ENCODE peak calls at places on chromosomes 3 and 15, in four cellular contexts. U is keratinocyte, G is MM.1S, M is fibroblast of lung. D is an unnamed sample. For H3K4me1, the result is how much of the 10 kb centered on the place peaks cover.

GRCh38 chr15:68812069-68812468 is 8.6 kb downstream of the ANP32A start:
- DNase-seq in U (no peak), M (no peak), G (no peak), D (no peak)

GRCh38 chr15:77659350-77660321 is 26.9 kb upstream of the LINGO1 start:
- DNase-seq in U (no peak), G (peak), M (peak), D (peak)

GRCh38 chr15:52068004-52068403 is 44.6 kb downstream of the BCL2L10 start:
- DNase-seq in M (no peak), G (no peak), U (peak), D (no peak)

GRCh38 chr3:72996121-72996472 is 514 bp upstream of the PPP4R2 start:
- DNase-seq in M (no peak), G (no peak), U (no peak), D (no peak)

GRCh38 chr15:52082197-52083036 is 30.2 kb downstream of the BCL2L10 start:
- DNase-seq in U (no peak), G (peak), M (peak), D (peak)

GRCh38 chr15:20280933-20281463 is 260.6 kb downstream of the GOLGA6L6 start:
- DNase-seq in G (no peak), M (no peak), U (no peak), D (no peak)

GRCh38 chr3:191353022-191353777 is 22.9 kb upstream of the UTS2B start:
- DNase-seq in G (no peak), U (no peak), M (no peak), D (no peak)

GRCh38 chr3:146313411-146314111 is 62.7 kb upstream of the PLSCR4 start:
- DNase-seq in U (peak), G (no peak), M (peak), D (no peak)

GRCh38 chr3:197994736-197995135 is 34.7 kb downstream of the LMLN start:
- DNase-seq in G (no peak), M (no peak), U (no peak), D (no peak)

GRCh38 chr3:14439501-14440167 is 37.2 kb downstream of the SLC6A6 start:
- DNase-seq in U (no peak), G (no peak), M (peak), D (no peak)

GRCh38 chr3:197613187-197613586 is 57.4 kb upstream of the BDH1 start:
- DNase-seq in G (no peak), M (no peak), U (no peak), D (no peak)

GRCh38 chr3:123618768-123619484 is 34.1 kb upstream of the HACD2 start:
- DNase-seq in U (no peak), G (no peak), M (peak), D (no peak)

GRCh38 chr3:10495003-10495402 is 10.4 kb downstream of the ATP2B2 start:
- DNase-seq in U (no peak), M (peak), G (no peak), D (no peak)

GRCh38 chr15:63043391-63044076 is 987 bp downstream of the TPM1 start:
- DNase-seq in U (no peak), M (no peak), G (no peak), D (no peak)

GRCh38 chr3:126117786-126118185 is 33.9 kb upstream of the SLC41A3 start:
- DNase-seq in U (no peak), M (no peak), G (no peak), D (no peak)

GRCh38 chr3:13745636-13746035 is 134.2 kb downstream of the WNT7A start:
- DNase-seq in M (no peak), U (no peak), G (no peak), D (no peak)

GRCh38 chr3:113552851-113553250 is 20.5 kb downstream of the SIDT1 start:
- DNase-seq in G (no peak), M (no peak), U (no peak), D (no peak)

GRCh38 chr15:74723754-74724334 is 1.5 kb downstream of the CYP1A1 start:
- DNase-seq in U (no peak), G (peak), M (peak), D (no peak)

GRCh38 chr3:98680723-98681122 is 82.4 kb upstream of the ST3GAL6 start:
- DNase-seq in M (peak), G (no peak), U (peak), D (no peak)

GRCh38 chr3:141544697-141545096 is 57.9 kb downstream of the RASA2 start:
- DNase-seq in U (no peak), M (no peak), G (peak), D (peak)

GRCh38 chr15:46848704-46849103 is 868.6 kb upstream of the SEMA6D start:
- DNase-seq in M (peak), G (no peak), U (peak), D (no peak)

GRCh38 chr15:39920510-39921273 is 626 bp upstream of the GPR176 start:
- DNase-seq in M (peak), G (peak), U (no peak), D (no peak)

GRCh38 chr3:146496246-146496645 is 26.9 kb upstream of the PLSCR2 start:
- DNase-seq in G (no peak), M (no peak), U (no peak), D (no peak)

GRCh38 chr3:177196473-177197040 is 725 bp downstream of the TBL1XR1 start:
- DNase-seq in U (no peak), M (peak), G (peak), D (peak)

GRCh38 chr3:177039875-177040274 is 157.4 kb downstream of the TBL1XR1 start:
- DNase-seq in M (no peak), U (no peak), G (peak), D (no peak)

GRCh38 chr3:52798978-52799476 is 4.4 kb downstream of the ITIH3 start:
- DNase-seq in G (no peak), M (no peak), U (peak), D (peak)

GRCh38 chr3:134357914-134358811 is 16.1 kb downstream of the AMOTL2 start:
- DNase-seq in M (peak), U (no peak), G (peak), D (peak)
- H3K4me1 ChIP-seq in M (half or more), U (half or more), G (under half), D (under half)

DNA sequence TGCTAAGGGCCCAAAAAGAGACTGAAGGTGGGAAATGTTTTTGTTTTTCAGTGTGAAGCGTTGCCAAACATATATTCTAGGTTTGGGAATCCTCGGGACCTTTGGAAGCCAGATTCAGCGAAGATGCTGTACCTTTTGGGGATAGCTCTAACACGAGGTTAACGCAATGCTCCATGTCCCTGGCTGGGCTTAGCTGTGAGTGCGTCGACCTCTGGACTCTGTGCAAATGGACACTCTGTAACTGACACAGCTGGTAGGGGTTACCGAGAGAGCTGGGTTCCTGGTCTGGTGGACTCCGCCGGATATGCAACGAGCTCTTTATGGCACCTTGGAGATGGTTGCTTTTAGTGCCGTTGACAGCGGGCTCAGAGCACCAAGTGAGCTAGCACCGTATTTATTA is 724 bp upstream of the SH3GL3 start:
- DNase-seq in M (no peak), G (no peak), U (no peak), D (no peak)
- H3K9ac ChIP-seq in M (no peak), G (no peak), U (no peak), D (no peak)

GRCh38 chr3:119258915-119259314 is 18.2 kb upstream of the B4GALT4 start:
- DNase-seq in M (no peak), U (no peak), G (peak), D (no peak)
- H3K4me1 ChIP-seq in M (under half), U (under half), G (under half), D (under half)

GRCh38 chr3:179432021-179432420 is 19.2 kb downstream of the GNB4 start:
- DNase-seq in U (no peak), G (peak), M (no peak), D (no peak)

GRCh38 chr3:179436517-179436916 is 14.8 kb downstream of the GNB4 start:
- DNase-seq in M (no peak), G (no peak), U (no peak), D (no peak)

GRCh38 chr3:179430277-179430870 is 20.9 kb downstream of the GNB4 start:
- DNase-seq in U (no peak), G (no peak), M (no peak), D (no peak)

GRCh38 chr3:179428876-179429548 is 22.3 kb downstream of the GNB4 start:
- DNase-seq in M (no peak), U (no peak), G (no peak), D (no peak)

DNA sequence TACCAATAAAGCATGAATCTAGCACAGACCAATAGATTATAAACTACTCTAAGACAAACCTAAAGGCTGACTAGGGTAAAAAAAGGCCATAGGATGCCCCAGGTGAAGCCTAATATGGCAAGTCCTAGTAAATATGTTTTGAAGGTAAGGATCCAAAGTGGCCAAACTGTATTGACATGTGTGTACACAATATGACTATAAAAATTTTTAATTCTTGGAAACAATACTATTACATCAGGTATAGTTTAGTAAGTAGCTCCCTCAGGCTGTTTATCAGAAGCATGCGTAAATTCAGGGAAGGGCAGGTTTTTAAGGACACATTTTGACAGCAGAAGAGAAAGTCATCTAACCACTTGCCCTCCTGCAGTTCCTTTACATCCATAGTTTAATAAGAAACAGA is 18.8 kb downstream of the GNB4 start:
- DNase-seq in G (no peak), U (no peak), M (no peak), D (no peak)
- H3K9ac ChIP-seq in G (no peak), U (no peak), M (no peak), D (no peak)

DNA sequence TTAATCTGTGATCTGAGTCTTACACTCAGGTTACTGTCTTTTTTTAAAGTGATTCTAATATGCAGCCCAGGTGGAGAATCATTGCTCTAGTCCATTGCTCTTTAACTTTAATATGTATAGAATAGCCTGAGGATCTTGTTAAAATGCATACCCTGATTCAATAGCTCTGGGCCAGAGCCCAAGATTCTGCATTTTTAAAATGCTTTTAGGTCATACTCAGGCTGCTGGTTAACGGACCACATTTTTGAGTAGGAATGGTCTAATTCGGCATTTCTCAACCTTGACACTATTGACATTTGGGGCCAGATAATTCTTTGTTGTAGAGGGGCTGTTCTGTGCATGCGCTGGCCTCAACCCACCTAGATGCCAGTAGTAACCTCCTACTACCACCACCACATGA is 20.9 kb upstream of the FSTL1 start:
- DNase-seq in M (peak), G (no peak), U (no peak), D (no peak)
- H3K4me1 ChIP-seq in M (under half), G (under half), U (under half), D (under half)

DNA sequence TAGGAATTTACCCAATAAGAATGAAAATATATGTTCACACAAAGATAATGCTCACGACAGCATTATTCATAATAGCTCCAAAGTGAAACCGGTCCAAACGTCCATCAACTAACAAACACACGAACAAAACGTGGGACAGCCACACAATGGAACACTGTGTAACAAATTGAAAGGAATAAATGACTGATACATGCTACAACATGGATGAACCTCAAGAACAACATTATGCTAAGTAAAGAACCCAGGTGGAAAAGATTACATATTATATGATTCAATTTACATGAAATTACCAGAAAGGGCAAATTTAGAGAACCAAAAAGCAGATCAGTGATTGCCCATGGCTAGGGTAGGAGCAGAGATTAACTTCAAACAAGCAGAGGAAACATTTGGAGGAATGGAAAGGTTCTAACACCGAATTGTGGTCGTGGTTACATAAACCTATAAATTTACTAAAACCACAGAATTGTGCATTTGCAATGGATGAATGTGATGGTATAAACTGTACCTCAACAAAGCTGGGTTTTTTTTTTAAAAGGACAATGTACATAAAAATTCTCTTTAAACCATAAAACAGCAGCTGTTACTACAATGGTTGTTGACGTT is 76.3 kb downstream of the XXYLT1 start:
- DNase-seq in M (no peak), G (no peak), U (no peak), D (no peak)
- H3K9ac ChIP-seq in M (no peak), G (no peak), U (no peak), D (no peak)

GRCh38 chr3:128098234-128098633 is 25.4 kb downstream of the RUVBL1 start:
- DNase-seq in U (no peak), G (no peak), M (no peak), D (no peak)
- H3K4me1 ChIP-seq in U (under half), G (under half), M (under half), D (under half)

GRCh38 chr3:47890832-47891620 is 88.1 kb downstream of the DHX30 start:
- DNase-seq in M (peak), G (no peak), U (no peak), D (no peak)

GRCh38 chr3:47895241-47895640 is 92.3 kb downstream of the DHX30 start:
- DNase-seq in G (no peak), M (no peak), U (no peak), D (no peak)

GRCh38 chr3:47892284-47892683 is 89.3 kb downstream of the DHX30 start:
- DNase-seq in U (no peak), M (no peak), G (no peak), D (no peak)

GRCh38 chr3:47889001-47889757 is 86.2 kb downstream of the DHX30 start:
- DNase-seq in U (no peak), M (no peak), G (no peak), D (no peak)

DNA sequence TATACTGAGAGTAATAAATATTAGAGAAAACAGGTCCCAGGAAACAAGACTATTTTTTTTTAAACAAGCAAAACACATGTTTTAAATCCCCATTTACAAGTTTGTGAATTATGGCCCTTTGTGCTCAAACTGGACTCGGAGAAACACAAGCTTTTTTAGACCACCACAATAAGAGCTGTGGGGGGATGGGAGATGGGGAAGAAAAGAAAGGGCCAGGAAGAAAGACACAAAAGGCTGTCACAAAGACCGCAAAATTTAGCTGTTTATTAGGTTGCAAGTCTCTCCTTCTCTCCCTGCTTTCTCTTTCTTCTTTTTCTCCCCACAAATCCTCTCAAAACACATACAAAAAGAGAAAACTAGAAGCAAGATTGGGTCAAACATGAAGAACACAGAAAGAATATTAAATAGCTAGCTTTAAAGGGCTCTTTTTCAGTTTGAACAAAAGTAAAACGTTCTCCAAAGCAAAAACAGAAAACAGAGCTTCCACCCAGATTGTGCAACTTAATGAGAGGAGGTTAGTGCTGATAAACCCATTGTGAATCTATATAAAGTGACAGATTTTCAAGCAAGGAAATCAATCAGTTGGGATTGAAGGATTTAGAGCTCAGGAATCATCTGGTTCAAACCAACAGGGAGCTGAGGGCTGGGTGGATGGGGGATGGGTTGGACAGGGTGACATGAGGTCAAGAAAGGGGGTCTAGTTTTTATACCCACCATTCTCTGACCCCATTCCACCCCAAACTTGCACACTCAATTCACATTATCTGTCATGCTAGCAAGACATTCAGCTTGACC is 87.3 kb downstream of the DHX30 start:
- DNase-seq in G (no peak), U (no peak), M (no peak), D (no peak)
- H3K9ac ChIP-seq in G (no peak), U (no peak), M (no peak), D (no peak)

DNA sequence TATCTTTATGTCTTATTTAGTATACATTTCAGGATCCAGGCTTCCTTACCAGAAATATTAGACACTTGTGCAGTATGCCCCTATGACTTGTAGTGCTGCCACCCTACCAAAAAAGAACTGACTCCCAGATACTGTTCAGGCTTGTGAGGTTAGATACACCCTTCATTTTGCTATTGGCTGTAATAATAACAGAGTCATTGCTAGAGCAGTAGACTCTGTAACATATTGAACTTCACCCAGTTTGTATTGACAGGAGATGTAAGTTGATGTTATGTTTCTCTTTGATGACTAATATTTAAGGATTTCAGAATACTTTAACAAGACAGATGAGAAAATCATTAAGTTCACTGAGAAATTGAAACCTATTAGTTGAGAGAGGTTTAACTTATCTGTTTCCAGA is 32.9 kb downstream of the RNF111 start:
- DNase-seq in G (no peak), U (no peak), M (no peak), D (no peak)
- H3K4me1 ChIP-seq in G (under half), U (under half), M (under half), D (under half)